ENCODE peak calls at places on chromosome 19, in six cellular contexts. R is WTC11, J is GM23338, H is H1, Q is K562, D is HepG2. M is an unnamed sample.

GRCh38 chr19:10001899-10002298 is 8.4 kb downstream of the COL5A3 start:
- DNase-seq in R (peak; percentile 75), J (peak; percentile 72), H (peak; percentile 82), Q (peak; percentile 49), D (peak; percentile 63), M (no peak)

GRCh38 chr19:7638802-7639465 is 2.0 kb downstream of the STXBP2 start:
- DNase-seq in R (no peak), J (no peak), H (no peak), Q (no peak), D (no peak), M (no peak)

GRCh38 chr19:3516675-3517207 is 10.6 kb downstream of the FZR1 start:
- DNase-seq in R (no peak), J (no peak), H (no peak), Q (no peak), D (no peak), M (peak; percentile 17)

GRCh38 chr19:3459322-3459881 is 20.9 kb downstream of the SMIM24 start:
- DNase-seq in R (no peak), J (peak; percentile 78), H (no peak), Q (peak; percentile 45), D (no peak), M (no peak)

GRCh38 chr19:3483226-3483628 is at the start of gene SMIM44:
- DNase-seq in R (no peak), J (no peak), H (no peak), Q (no peak), D (no peak), M (no peak)

GRCh38 chr19:43934055-43934984 is 762 bp downstream of the ZNF45 start:
- DNase-seq in R (no peak), J (peak; percentile 6), H (no peak), Q (peak; percentile 13), D (no peak), M (no peak)

GRCh38 chr19:19627716-19628498 is at the start of gene LPAR2:
- DNase-seq in R (peak; percentile 76), J (peak; percentile 78), H (peak; percentile 89), Q (no peak), D (no peak), M (no peak)

GRCh38 chr19:10669246-10669645 is 15.1 kb downstream of the ILF3 start:
- DNase-seq in R (no peak), J (no peak), H (no peak), Q (no peak), D (no peak), M (no peak)

GRCh38 chr19:47310819-47311218 is 1.2 kb downstream of the C5AR1 start:
- DNase-seq in R (no peak), J (no peak), H (no peak), Q (peak; percentile 35), D (peak; percentile 36), M (no peak)

GRCh38 chr19:54376610-54377009 is 11.9 kb upstream of the LAIR1 start:
- DNase-seq in R (no peak), J (no peak), H (no peak), Q (no peak), D (no peak), M (no peak)

GRCh38 chr19:19552811-19553210 is 14.7 kb downstream of the CILP2 start:
- DNase-seq in R (peak; percentile 84), J (peak; percentile 79), H (peak; percentile 92), Q (peak; percentile 57), D (no peak), M (no peak)

GRCh38 chr19:57052102-57052501 is 67.7 kb upstream of the USP29 start:
- DNase-seq in R (no peak), J (no peak), H (no peak), Q (no peak), D (no peak), M (no peak)

GRCh38 chr19:55118401-55118991 is 1.1 kb upstream of the PPP1R12C start:
- DNase-seq in R (peak; percentile 93), J (peak; percentile 97), H (peak; percentile 94), Q (peak; percentile 87), D (no peak), M (no peak)

GRCh38 chr19:55659822-55660221 is 5.0 kb downstream of the U2AF2 start:
- DNase-seq in R (no peak), J (no peak), H (no peak), Q (no peak), D (no peak), M (no peak)

GRCh38 chr19:5877427-5877826 is 7.1 kb upstream of the FUT5 start:
- DNase-seq in R (no peak), J (no peak), H (no peak), Q (no peak), D (no peak), M (no peak)

GRCh38 chr19:10453852-10454251 is 33.5 kb downstream of the PDE4A start:
- DNase-seq in R (no peak), J (no peak), H (no peak), Q (no peak), D (no peak), M (no peak)

GRCh38 chr19:18895828-18896341 is at the start of gene CERS1:
- DNase-seq in R (peak; percentile 48), J (peak; percentile 68), H (peak; percentile 75), Q (peak; percentile 37), D (no peak), M (no peak)

GRCh38 chr19:40466219-40467006 is at the start of gene SPTBN4:
- DNase-seq in R (no peak), J (no peak), H (peak; percentile 49), Q (no peak), D (no peak), M (peak; percentile 40)

GRCh38 chr19:14167594-14168138 is 31.3 kb upstream of the ASF1B start:
- DNase-seq in R (no peak), J (no peak), H (no peak), Q (no peak), D (no peak), M (no peak)

GRCh38 chr19:28150129-28150528 is 1062.8 kb downstream of the UQCRFS1 start:
- DNase-seq in R (no peak), J (no peak), H (no peak), Q (no peak), D (no peak), M (no peak)

GRCh38 chr19:4088975-4089374 is 22.3 kb upstream of the ZBTB7A start:
- DNase-seq in R (no peak), J (no peak), H (no peak), Q (peak; percentile 55), D (no peak), M (no peak)

GRCh38 chr19:55690109-55690768 is 15.2 kb downstream of the EPN1 start:
- DNase-seq in R (no peak), J (no peak), H (no peak), Q (no peak), D (no peak), M (no peak)

GRCh38 chr19:33214621-33215020 is 11.0 kb downstream of the SLC7A10 start:
- DNase-seq in R (peak; percentile 65), J (peak; percentile 80), H (no peak), Q (peak; percentile 34), D (peak; percentile 41), M (no peak)

GRCh38 chr19:5214371-5214770 is 126.2 kb downstream of the PTPRS start:
- DNase-seq in R (no peak), J (no peak), H (no peak), Q (no peak), D (no peak), M (no peak)

GRCh38 chr19:18562086-18562485 is 4.4 kb downstream of the KXD1 start:
- DNase-seq in R (no peak), J (no peak), H (no peak), Q (no peak), D (no peak), M (no peak)

GRCh38 chr19:30968210-30968609 is 381.0 kb downstream of the TSHZ3 start:
- DNase-seq in R (peak; percentile 19), J (peak; percentile 32), H (no peak), Q (peak; percentile 2), D (no peak), M (no peak)

GRCh38 chr19:480016-480855 is 16.1 kb upstream of the MADCAM1 start:
- DNase-seq in R (peak; percentile 81), J (peak; percentile 87), H (peak; percentile 86), Q (peak; percentile 79), D (peak; percentile 63), M (no peak)
- TF ChIP-seq CREB1 in R (no peak), J (peak; percentile 66), H (peak; percentile 80), Q (peak; percentile 82), D (no peak), M (no peak)

GRCh38 chr19:39372941-39373340 is 18.0 kb downstream of the PAF1 start:
- DNase-seq in R (no peak), J (no peak), H (no peak), Q (no peak), D (no peak), M (no peak)

GRCh38 chr19:39370735-39371134 is 20.2 kb downstream of the PAF1 start:
- DNase-seq in R (no peak), J (no peak), H (no peak), Q (no peak), D (no peak), M (no peak)

GRCh38 chr19:39369200-39369599 is 21.7 kb downstream of the PAF1 start:
- DNase-seq in R (no peak), J (no peak), H (no peak), Q (no peak), D (no peak), M (no peak)

GRCh38 chr19:39375929-39376328 is 15.0 kb downstream of the PAF1 start:
- DNase-seq in R (no peak), J (no peak), H (no peak), Q (no peak), D (no peak), M (no peak)

GRCh38 chr19:39372047-39372802 is 18.7 kb downstream of the PAF1 start:
- DNase-seq in R (no peak), J (no peak), H (no peak), Q (no peak), D (no peak), M (no peak)
- TF ChIP-seq CREB1 in R (no peak), J (no peak), H (no peak), Q (no peak), D (no peak), M (no peak)

GRCh38 chr19:49119411-49120324 is at the start of gene PPFIA3:
- DNase-seq in R (peak; percentile 63), J (peak; percentile 73), H (peak; percentile 79), Q (peak; percentile 69), D (no peak), M (no peak)

GRCh38 chr19:49118565-49119410 is at the start of gene C19orf73:
- DNase-seq in R (peak; percentile 94), J (peak; percentile 96), H (peak; percentile 94), Q (peak; percentile 96), D (peak; percentile 82), M (peak; percentile 69)

GRCh38 chr19:49117677-49118564 is 1.0 kb downstream of the C19orf73 start:
- DNase-seq in R (no peak), J (no peak), H (no peak), Q (no peak), D (no peak), M (no peak)

GRCh38 chr19:49120868-49121267 is 1.5 kb downstream of the PPFIA3 start:
- DNase-seq in R (no peak), J (no peak), H (no peak), Q (no peak), D (no peak), M (no peak)

GRCh38 chr19:49120325-49120683 is 960 bp downstream of the PPFIA3 start:
- DNase-seq in R (no peak), J (no peak), H (no peak), Q (no peak), D (no peak), M (no peak)
- TF ChIP-seq CREB1 in R (no peak), J (no peak), H (no peak), Q (no peak), D (no peak), M (no peak)

GRCh38 chr19:58229255-58229639 is 533 bp downstream of the ZNF544 start:
- DNase-seq in R (peak; percentile 60), J (peak; percentile 71), H (peak; percentile 50), Q (peak; percentile 61), D (peak; percentile 30), M (no peak)
- TF ChIP-seq CREB1 in R (no peak), J (no peak), H (no peak), Q (no peak), D (no peak), M (no peak)

M was measured in GM12878.